ENCODE peak calls at places on chromosome 12, in four cellular contexts. One of them, this sample, is unnamed.

GRCh38 chr12:7042847-7043246 is 17.7 kb upstream of the C1S start:
- DNase-seq in EL: peak
- DNase-seq in T-helper 1 cell: no peak
- DNase-seq in left colon: no peak
- DNase-seq in this sample: peak

GRCh38 chr12:17301544-17301943 is 695.6 kb upstream of the LMO3 start:
- DNase-seq in T-helper 1 cell: no peak
- DNase-seq in left colon: no peak
- DNase-seq in EL: no peak
- DNase-seq in this sample: no peak

GRCh38 chr12:4210158-4210557 is 63.4 kb upstream of the CCND2 start:
- DNase-seq in T-helper 1 cell: no peak
- DNase-seq in left colon: no peak
- DNase-seq in EL: no peak
- DNase-seq in this sample: no peak

GRCh38 chr12:131218291-131219172 is 264.8 kb downstream of the ADGRD1 start:
- DNase-seq in T-helper 1 cell: no peak
- DNase-seq in left colon: no peak
- DNase-seq in EL: no peak
- DNase-seq in this sample: peak

GRCh38 chr12:64618953-64619590 is 8.8 kb downstream of the RASSF3 start:
- DNase-seq in EL: peak
- DNase-seq in left colon: no peak
- DNase-seq in T-helper 1 cell: no peak
- DNase-seq in this sample: peak

GRCh38 chr12:77724367-77724957 is 106.2 kb upstream of the NAV3 start:
- DNase-seq in left colon: no peak
- DNase-seq in T-helper 1 cell: no peak
- DNase-seq in EL: peak
- DNase-seq in this sample: peak

GRCh38 chr12:106133136-106134087 is 5.3 kb downstream of the NUAK1 start:
- DNase-seq in left colon: no peak
- DNase-seq in T-helper 1 cell: no peak
- DNase-seq in EL: peak
- DNase-seq in this sample: no peak

GRCh38 chr12:1595690-1596347 is 1.4 kb upstream of the FBXL14 start:
- DNase-seq in left colon: no peak
- DNase-seq in EL: peak
- DNase-seq in T-helper 1 cell: no peak
- DNase-seq in this sample: no peak

GRCh38 chr12:15526033-15526432 is 203.7 kb downstream of the PTPRO start:
- DNase-seq in left colon: no peak
- DNase-seq in EL: no peak
- DNase-seq in T-helper 1 cell: peak
- DNase-seq in this sample: peak

GRCh38 chr12:54744590-54744989 is 96.4 kb upstream of the DCD start:
- DNase-seq in EL: no peak
- DNase-seq in left colon: no peak
- DNase-seq in T-helper 1 cell: no peak
- DNase-seq in this sample: no peak

GRCh38 chr12:11408096-11408495 is 12.7 kb upstream of the PRB2 start:
- DNase-seq in EL: no peak
- DNase-seq in T-helper 1 cell: no peak
- DNase-seq in left colon: no peak
- DNase-seq in this sample: no peak

GRCh38 chr12:1911598-1912575 is 6.6 kb downstream of the CACNA2D4 start:
- DNase-seq in left colon: no peak
- DNase-seq in T-helper 1 cell: no peak
- DNase-seq in EL: no peak
- DNase-seq in this sample: peak

GRCh38 chr12:38711055-38711454 is 194.3 kb downstream of the CPNE8 start:
- DNase-seq in left colon: no peak
- DNase-seq in T-helper 1 cell: peak
- DNase-seq in EL: no peak
- DNase-seq in this sample: no peak

GRCh38 chr12:21551811-21552469 is 25.8 kb downstream of the SPX start:
- DNase-seq in EL: no peak
- DNase-seq in left colon: no peak
- DNase-seq in T-helper 1 cell: no peak
- DNase-seq in this sample: no peak

GRCh38 chr12:1212529-1212928 is 221.5 kb downstream of the ERC1 start:
- DNase-seq in EL: no peak
- DNase-seq in left colon: peak
- DNase-seq in T-helper 1 cell: no peak
- DNase-seq in this sample: no peak

GRCh38 chr12:62834971-62835547 is 99.9 kb downstream of the PPM1H start:
- DNase-seq in left colon: no peak
- DNase-seq in EL: peak
- DNase-seq in T-helper 1 cell: no peak
- DNase-seq in this sample: no peak

GRCh38 chr12:38137716-38138115 is 178.9 kb upstream of the ALG10B start:
- DNase-seq in EL: no peak
- DNase-seq in left colon: no peak
- DNase-seq in T-helper 1 cell: no peak
- DNase-seq in this sample: no peak

GRCh38 chr12:31728289-31728916 is 418 bp downstream of the AMN1 start:
- DNase-seq in T-helper 1 cell: no peak
- DNase-seq in left colon: peak
- DNase-seq in EL: no peak
- DNase-seq in this sample: no peak

GRCh38 chr12:93025145-93026103 is 96.3 kb upstream of the EEA1 start:
- DNase-seq in left colon: no peak
- DNase-seq in T-helper 1 cell: peak
- DNase-seq in EL: peak
- DNase-seq in this sample: peak

GRCh38 chr12:132238487-132239248 is 90.7 kb downstream of the GALNT9 start:
- DNase-seq in EL: no peak
- DNase-seq in T-helper 1 cell: no peak
- DNase-seq in left colon: no peak
- DNase-seq in this sample: no peak

GRCh38 chr12:88015825-88016224 is 13.4 kb downstream of the C12orf50 start:
- DNase-seq in left colon: no peak
- DNase-seq in T-helper 1 cell: no peak
- DNase-seq in EL: no peak
- DNase-seq in this sample: no peak

GRCh38 chr12:107103097-107103496 is 9.7 kb upstream of the CRY1 start:
- DNase-seq in left colon: no peak
- DNase-seq in EL: no peak
- DNase-seq in T-helper 1 cell: no peak
- DNase-seq in this sample: no peak

GRCh38 chr12:57783861-57784260 is 1.3 kb downstream of the TSFM start:
- DNase-seq in left colon: no peak
- DNase-seq in EL: no peak
- DNase-seq in T-helper 1 cell: no peak
- DNase-seq in this sample: no peak

GRCh38 chr12:870378-870777 is 79.1 kb downstream of the RAD52 start:
- DNase-seq in T-helper 1 cell: no peak
- DNase-seq in EL: no peak
- DNase-seq in left colon: no peak
- DNase-seq in this sample: no peak

GRCh38 chr12:13428538-13429265 is 232.2 kb downstream of the EMP1 start:
- DNase-seq in T-helper 1 cell: no peak
- DNase-seq in EL: peak
- DNase-seq in left colon: no peak
- DNase-seq in this sample: no peak

GRCh38 chr12:108365324-108365723 is 26.2 kb upstream of the CMKLR1 start:
- DNase-seq in EL: no peak
- DNase-seq in T-helper 1 cell: no peak
- DNase-seq in left colon: no peak
- DNase-seq in this sample: no peak

GRCh38 chr12:120762093-120762492 is 36.5 kb downstream of the ACADS start:
- DNase-seq in left colon: no peak
- DNase-seq in EL: no peak
- DNase-seq in T-helper 1 cell: no peak
- DNase-seq in this sample: no peak

This sample was measured in NB4.